ENCODE peak calls at places on chromosomes 11 and 22, in eight cellular contexts. N, L, O, H, F, M, B and W are unnamed samples.

GRCh38 chr22:39311592-39312400 is 7.6 kb downstream of the RPL3 start:
- DNase-seq in F (no peak), H (no peak), N (no peak), B (no peak), M (no peak), O (no peak), L (no peak), W (no peak)

GRCh38 chr11:72321381-72321996 is 77.5 kb upstream of the PHOX2A start:
- DNase-seq in L (no peak), O (no peak), F (no peak), M (no peak), B (no peak), H (no peak), N (peak; percentile 29), W (no peak)

GRCh38 chr11:8289426-8290047 is 25.9 kb upstream of the LMO1 start:
- DNase-seq in H (no peak), M (no peak), O (no peak), N (no peak), B (no peak), L (no peak), F (no peak), W (no peak)

GRCh38 chr11:11789735-11790369 is 51.9 kb upstream of the USP47 start:
- DNase-seq in O (no peak), H (no peak), M (no peak), N (peak; percentile 47), L (no peak), F (no peak), B (no peak), W (no peak)

GRCh38 chr11:69384548-69385465 is 90.9 kb downstream of the MYEOV start:
- DNase-seq in N (no peak), M (no peak), H (no peak), O (no peak), B (no peak), F (no peak), L (no peak), W (no peak)

GRCh38 chr11:32184057-32185055 is 93.5 kb downstream of the RCN1 start:
- DNase-seq in B (no peak), F (no peak), H (no peak), L (no peak), O (no peak), M (no peak), N (no peak), W (no peak)

GRCh38 chr11:61893981-61894380 is 2.6 kb upstream of the FADS3 start:
- DNase-seq in H (no peak), N (peak; percentile 94), B (no peak), F (peak; percentile 79), M (no peak), O (no peak), L (no peak), W (peak; percentile 74)

GRCh38 chr22:46367707-46368191 is 32.2 kb downstream of the TRMU start:
- DNase-seq in B (peak; percentile 47), H (peak; percentile 50), M (no peak), O (peak; percentile 87), N (peak; percentile 58), F (no peak), L (peak; percentile 13), W (no peak)

GRCh38 chr11:77966338-77966737 is 28.1 kb downstream of the INTS4 start:
- DNase-seq in F (no peak), L (no peak), H (no peak), N (no peak), O (no peak), M (no peak), B (no peak), W (no peak)

GRCh38 chr11:57490456-57491248 is 24.9 kb downstream of the SLC43A1 start:
- DNase-seq in F (no peak), M (no peak), O (no peak), B (no peak), L (no peak), H (no peak), N (peak; percentile 28), W (no peak)

GRCh38 chr22:26320469-26320868 is 108.6 kb upstream of the ASPHD2 start:
- DNase-seq in N (no peak), L (no peak), H (no peak), F (no peak), M (no peak), B (no peak), O (no peak), W (no peak)

GRCh38 chr11:92393218-92393617 is 168.6 kb downstream of the FAT3 start:
- DNase-seq in O (no peak), H (no peak), M (no peak), F (no peak), B (no peak), N (no peak), L (no peak), W (no peak)

GRCh38 chr11:19589567-19590260 is 122.9 kb upstream of the NAV2 start:
- DNase-seq in L (no peak), B (no peak), M (no peak), H (no peak), O (no peak), N (no peak), F (no peak), W (no peak)

GRCh38 chr11:57386178-57386945 is 4.1 kb downstream of the PRG2 start:
- DNase-seq in O (no peak), H (peak; percentile 20), B (no peak), N (no peak), M (no peak), F (no peak), L (no peak), W (no peak)

GRCh38 chr11:129973809-129974208 is 28.8 kb downstream of the PRDM10 start:
- DNase-seq in F (no peak), B (no peak), M (no peak), H (peak; percentile 25), L (no peak), N (no peak), O (no peak), W (no peak)

DNA sequence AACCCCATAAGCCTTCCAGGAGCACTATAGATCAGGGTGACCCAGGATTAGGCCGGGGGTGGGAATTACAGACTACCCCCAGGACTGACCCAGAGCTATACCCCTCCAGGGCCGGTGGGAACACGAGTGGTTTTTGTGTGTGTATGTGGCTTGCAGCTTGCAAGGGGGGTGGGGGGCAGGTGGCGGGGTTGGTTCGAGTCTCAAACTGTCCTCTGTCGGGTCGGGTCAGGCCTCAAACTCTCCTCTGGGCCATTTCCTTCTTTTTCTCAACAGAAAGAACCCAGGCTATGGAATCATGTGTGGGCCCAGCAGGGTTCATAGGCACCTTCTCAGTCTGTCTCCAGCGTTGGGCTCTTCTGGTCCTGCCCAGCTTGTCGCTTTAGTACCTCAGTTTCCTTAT is 58.4 kb downstream of the BCR start:
- DNase-seq in N (no peak), O (no peak), M (no peak), H (no peak), L (no peak), F (no peak), B (no peak), W (no peak)
- H3K4me3 ChIP-seq in N (no peak overlapping the region), O (no peak overlapping the region), M (no peak overlapping the region), H (no peak overlapping the region), L (no peak overlapping the region), F (no peak overlapping the region), B (no peak overlapping the region), W (no peak overlapping the region)

DNA sequence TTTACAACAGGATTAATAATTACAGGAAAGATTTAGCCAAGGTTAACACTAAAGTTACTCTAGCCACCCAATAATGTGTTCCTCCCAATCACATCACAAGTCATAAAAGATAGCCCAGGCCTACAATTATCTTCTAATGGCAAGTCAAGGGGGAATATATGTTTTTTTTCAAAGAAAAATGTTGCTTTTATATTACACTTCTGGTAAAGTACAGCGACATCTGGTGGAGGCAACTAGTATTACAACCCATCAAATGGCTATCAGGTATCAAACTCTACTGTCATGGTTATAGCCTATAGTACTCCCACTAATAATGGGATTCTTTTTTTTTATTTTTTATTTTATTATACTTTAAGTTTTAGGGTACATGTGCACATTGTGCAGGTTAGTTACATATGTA is 71.8 kb downstream of the XRRA1 start:
- DNase-seq in L (no peak), B (peak; percentile 32), H (no peak), O (no peak), N (peak; percentile 23), F (no peak), M (no peak), W (no peak)
- TF ChIP-seq CTCF in L (peak; percentile 28), B (peak; percentile 3), H (peak; percentile 26), O (peak; percentile 39), N (peak; percentile 62), F (peak; percentile 35), M (peak; percentile 20), W (peak; percentile 40)

GRCh38 chr11:126468102-126468521 is 112.6 kb downstream of the ST3GAL4 start:
- DNase-seq in H (no peak), B (peak; percentile 28), M (no peak), O (no peak), L (no peak), N (no peak), F (peak; percentile 27), W (no peak)
- H3K4me3 ChIP-seq in H (no peak overlapping the region), B (no peak overlapping the region), M (no peak overlapping the region), O (no peak overlapping the region), L (no peak overlapping the region), N (no peak overlapping the region), F (no peak overlapping the region), W (no peak overlapping the region)

GRCh38 chr11:94597896-94598295 is 30.7 kb downstream of the PIWIL4 start:
- DNase-seq in N (peak; percentile 28), B (no peak), H (no peak), F (no peak), L (peak; percentile 59), M (no peak), O (no peak), W (no peak)

GRCh38 chr11:94599510-94599909 is 32.3 kb downstream of the PIWIL4 start:
- DNase-seq in L (no peak), O (no peak), H (peak; percentile 16), M (no peak), B (no peak), F (no peak), N (no peak), W (no peak)

GRCh38 chr11:94604496-94604895 is 37.3 kb downstream of the PIWIL4 start:
- DNase-seq in F (no peak), O (no peak), M (no peak), B (no peak), H (no peak), N (peak; percentile 10), L (no peak), W (no peak)

GRCh38 chr11:94603587-94603986 is 36.4 kb downstream of the PIWIL4 start:
- DNase-seq in L (no peak), F (no peak), O (no peak), H (no peak), N (no peak), M (no peak), B (no peak), W (no peak)

DNA sequence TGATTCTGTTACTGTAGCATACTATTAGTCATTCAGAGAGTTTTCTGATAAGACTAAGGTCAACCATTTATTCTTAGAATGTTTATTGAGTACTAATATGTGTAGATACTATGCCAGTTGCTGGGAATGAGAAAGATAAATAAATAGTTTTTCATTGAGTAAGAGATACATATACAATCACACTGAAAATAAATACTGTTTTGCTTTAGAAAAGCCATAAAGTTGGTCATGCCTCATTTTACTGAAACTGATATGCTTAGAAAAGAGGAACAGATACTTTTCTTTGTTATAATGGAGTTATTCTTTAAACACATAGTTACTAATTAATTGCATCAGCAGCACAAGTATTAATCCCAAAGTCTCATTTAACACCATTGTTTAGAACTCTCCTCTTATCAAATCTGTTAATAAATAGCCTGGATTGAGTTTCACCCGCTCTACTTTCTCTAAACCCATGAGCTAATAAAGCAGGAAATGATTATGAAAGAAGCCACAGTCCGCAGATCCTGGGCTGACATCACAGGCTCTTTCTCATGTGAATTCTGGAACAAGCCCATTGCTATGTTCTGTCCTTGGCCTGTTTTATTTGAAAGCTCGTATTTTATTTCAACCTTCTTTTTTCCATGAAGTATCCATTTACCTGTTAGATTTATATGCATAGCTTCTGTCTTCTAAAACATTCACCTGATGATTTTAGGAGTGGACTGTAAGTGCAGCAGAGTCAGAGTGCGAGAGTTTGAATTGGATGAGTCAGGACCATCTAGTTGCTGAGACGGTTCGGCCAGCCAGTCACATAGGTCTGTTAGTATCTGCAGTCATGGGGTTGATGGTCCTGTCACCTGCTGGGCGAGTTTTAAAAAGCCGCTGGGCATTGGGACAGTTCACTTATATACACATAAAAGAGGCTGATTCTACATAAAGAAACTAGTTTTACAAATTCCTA is 35.5 kb downstream of the PIWIL4 start:
- DNase-seq in B (no peak), H (peak; percentile 67), N (peak; percentile 81), M (peak; percentile 35), F (no peak), O (peak; percentile 65), L (peak; percentile 25), W (no peak)
- TF ChIP-seq CTCF in B (no peak), H (peak; percentile 70), N (peak; percentile 48), M (peak; percentile 18), F (no peak), O (no peak), L (peak; percentile 60), W (no peak)